ENCODE peak calls at places on chromosomes 6 and 20, in ten cellular contexts. L is right atrium auricular region; Q is fibroblast of lung; V is PC-3; X is AG04450; C is adrenal gland; Y is BE2C; W is epithelial cell of esophagus; K is naive thymus-derived CD4-positive, alpha-beta T cell; A is neuronal stem cell. E is an unnamed sample.

GRCh38 chr6:15504581-15505350 is 158.1 kb downstream of the DTNBP1 start:
- DNase-seq in X (peak), Q (peak), A (no peak), V (peak), K (no peak), W (peak), Y (peak), L (peak), C (peak), E (no peak)

GRCh38 chr6:157493576-157493975 is 112.6 kb downstream of the ZDHHC14 start:
- DNase-seq in Y (no peak), C (no peak), X (no peak), K (no peak), V (no peak), L (no peak), W (no peak), Q (no peak), A (no peak), E (no peak)

GRCh38 chr6:96156425-96156824 is 140.7 kb downstream of the FUT9 start:
- DNase-seq in X (no peak), L (no peak), K (no peak), Y (no peak), V (no peak), C (no peak), W (no peak), Q (no peak), A (no peak), E (no peak)

GRCh38 chr6:136288566-136289326 is 900 bp downstream of the BCLAF1 start:
- DNase-seq in A (peak), X (peak), Q (peak), L (peak), W (peak), K (peak), C (peak), V (peak), Y (peak), E (peak)

GRCh38 chr20:13554706-13555105 is 84.0 kb downstream of the TASP1 start:
- DNase-seq in A (no peak), Q (peak), V (peak), W (peak), C (no peak), L (no peak), K (no peak), X (no peak), Y (no peak), E (no peak)

GRCh38 chr6:128519931-128520435 is 416 bp downstream of the PTPRK start:
- DNase-seq in C (no peak), W (peak), V (no peak), Y (no peak), L (peak), X (no peak), K (peak), A (peak), Q (no peak), E (peak)

GRCh38 chr6:53862517-53863457 is 68.0 kb downstream of the LRRC1 start:
- DNase-seq in Y (no peak), C (peak), V (peak), Q (peak), W (peak), X (peak), K (no peak), A (no peak), L (no peak), E (no peak)

GRCh38 chr6:28351493-28351925 is 1.8 kb downstream of the ZKSCAN3 start:
- DNase-seq in L (no peak), K (no peak), C (no peak), Y (no peak), W (no peak), V (no peak), Q (no peak), A (no peak), X (no peak), E (no peak)

GRCh38 chr6:135424385-135424784 is 73.2 kb downstream of the AHI1 start:
- DNase-seq in K (no peak), L (no peak), X (no peak), Q (no peak), Y (no peak), W (no peak), C (no peak), A (no peak), V (no peak), E (no peak)

GRCh38 chr20:63618291-63618980 is 8.5 kb downstream of the GMEB2 start:
- DNase-seq in Q (no peak), K (no peak), L (no peak), Y (peak), V (no peak), A (no peak), W (no peak), C (no peak), X (no peak), E (no peak)

GRCh38 chr6:117513174-117513573 is 30.7 kb downstream of the DCBLD1 start:
- DNase-seq in V (no peak), A (peak), L (no peak), C (no peak), Y (no peak), Q (no peak), X (no peak), K (no peak), W (no peak), E (no peak)

GRCh38 chr6:2381872-2382661 is 136.7 kb upstream of the GMDS start:
- DNase-seq in K (no peak), A (no peak), Q (no peak), W (no peak), X (no peak), Y (no peak), V (no peak), C (no peak), L (no peak), E (no peak)

GRCh38 chr20:37161830-37162549 is 17.1 kb upstream of the RPN2 start:
- DNase-seq in W (no peak), X (no peak), K (no peak), L (no peak), A (no peak), C (no peak), Q (no peak), V (no peak), Y (no peak), E (no peak)

GRCh38 chr6:136550045-136550329 is 235 bp downstream of the MAP7 start:
- DNase-seq in Y (peak), L (no peak), A (no peak), Q (no peak), V (no peak), C (no peak), X (no peak), K (no peak), W (no peak), E (no peak)

GRCh38 chr6:138645976-138646640 is 127.5 kb upstream of the CCDC28A start:
- DNase-seq in Q (no peak), X (no peak), W (no peak), Y (no peak), V (no peak), K (no peak), L (no peak), A (no peak), C (no peak), E (no peak)

GRCh38 chr6:61886608-61887259 is 399.3 kb downstream of the KHDRBS2 start:
- DNase-seq in C (no peak), K (no peak), Y (no peak), V (peak), Q (no peak), L (no peak), A (no peak), X (no peak), W (peak), E (no peak)

GRCh38 chr20:59737073-59737691 is 132.8 kb downstream of the PHACTR3 start:
- DNase-seq in C (no peak), V (no peak), L (no peak), A (no peak), X (no peak), Y (no peak), K (no peak), W (no peak), Q (no peak), E (no peak)

DNA sequence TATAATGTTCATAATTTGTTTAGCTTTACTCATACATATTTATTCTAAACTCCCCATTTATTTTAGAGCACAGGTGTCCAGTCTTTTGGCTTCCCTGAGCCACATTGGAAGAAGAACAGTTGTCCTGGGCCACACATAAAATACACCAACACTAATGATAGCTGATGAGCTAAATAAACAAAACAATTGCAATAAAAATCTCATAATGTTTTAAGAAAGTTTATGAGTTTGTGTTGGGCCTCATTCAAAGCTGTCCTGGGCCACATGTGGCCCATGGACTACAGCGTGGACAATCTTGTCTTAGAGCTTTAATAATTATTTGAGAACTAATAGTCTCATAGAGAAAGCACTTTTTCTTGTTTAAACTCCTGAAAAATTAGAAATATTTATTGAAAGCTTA is 131.3 kb downstream of the MYO6 start:
- DNase-seq in W (no peak), K (no peak), X (no peak), Q (no peak), L (no peak), Y (no peak), C (no peak), V (no peak), A (no peak), E (no peak)
- H3K4me3 ChIP-seq in W (no peak), K (no peak), X (no peak), Q (no peak), L (no peak), Y (no peak), C (no peak), V (no peak), A (no peak), E (no peak)

DNA sequence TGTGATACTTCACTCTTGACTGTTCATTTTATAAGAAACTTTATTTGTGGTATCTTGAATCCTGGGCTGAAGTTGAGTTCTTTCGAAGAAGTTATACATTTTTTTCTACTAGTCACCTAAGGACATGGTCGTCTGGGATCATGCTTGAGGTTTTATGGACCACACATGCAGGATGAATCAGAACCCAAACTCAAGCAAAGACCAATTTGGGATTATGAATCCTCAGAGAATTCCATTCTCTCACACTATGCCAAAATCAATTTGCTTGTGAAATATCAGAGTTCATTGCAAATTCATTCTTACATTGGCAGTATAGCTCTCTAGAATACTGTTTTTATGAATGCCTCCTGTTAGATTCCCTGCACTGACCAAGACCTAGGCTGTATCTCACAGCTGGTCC is 114.3 kb upstream of the HDAC2 start:
- DNase-seq in Q (peak), Y (no peak), L (no peak), V (no peak), K (no peak), W (no peak), X (no peak), A (no peak), C (no peak), E (no peak)
- H3K4me3 ChIP-seq in Q (no peak), Y (no peak), L (no peak), V (no peak), K (no peak), W (no peak), X (no peak), A (no peak), C (no peak), E (no peak)

GRCh38 chr20:10558635-10559187 is 115.1 kb downstream of the JAG1 start:
- DNase-seq in C (no peak), X (peak), W (peak), L (no peak), V (peak), A (no peak), K (no peak), Y (no peak), Q (peak), E (no peak)
- H3K4me3 ChIP-seq in C (no peak), X (no peak), W (no peak), L (no peak), V (peak), A (no peak), K (no peak), Y (no peak), Q (no peak), E (peak)

GRCh38 chr20:6053776-6054688 is at the start of gene LRRN4:
- DNase-seq in A (no peak), Y (no peak), W (peak), V (peak), L (no peak), Q (no peak), K (no peak), X (no peak), C (no peak), E (no peak)

GRCh38 chr20:6055161-6055783 is 1.4 kb upstream of the LRRN4 start:
- DNase-seq in Y (peak), W (no peak), L (no peak), A (no peak), K (no peak), X (no peak), C (no peak), Q (no peak), V (no peak), E (no peak)

GRCh38 chr20:6053064-6053775 is 640 bp downstream of the LRRN4 start:
- DNase-seq in V (no peak), Q (no peak), X (no peak), W (no peak), C (no peak), Y (no peak), A (no peak), L (no peak), K (no peak), E (no peak)

GRCh38 chr20:6048391-6048790 is 5.5 kb downstream of the LRRN4 start:
- DNase-seq in C (no peak), Y (no peak), V (no peak), L (no peak), W (no peak), Q (no peak), X (no peak), A (no peak), K (no peak), E (no peak)

DNA sequence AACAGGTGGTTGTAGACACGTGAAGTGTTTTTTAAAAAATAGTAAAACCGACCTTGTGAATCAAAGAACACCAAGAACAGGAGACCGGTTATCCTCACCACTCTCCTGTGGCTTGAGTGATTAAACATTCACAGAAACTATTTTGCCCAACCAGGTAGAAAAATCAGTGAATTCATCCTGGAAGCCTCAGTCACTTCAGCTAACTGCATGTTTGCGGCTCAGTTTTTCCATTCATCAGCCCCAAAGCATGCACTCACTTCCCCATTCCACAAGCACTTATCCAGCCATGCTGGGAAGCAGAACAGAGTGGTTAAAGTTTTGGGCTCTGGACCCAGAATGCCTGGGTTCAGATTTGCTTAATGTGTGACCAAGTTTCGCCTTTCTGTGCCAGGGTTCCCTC is 2.4 kb downstream of the LRRN4 start:
- DNase-seq in C (no peak), Y (no peak), X (peak), V (peak), Q (peak), K (no peak), A (no peak), L (no peak), W (peak), E (no peak)
- H3K4me3 ChIP-seq in C (no peak), Y (no peak), X (peak), V (no peak), Q (peak), K (no peak), A (no peak), L (peak), W (no peak), E (peak)

GRCh38 chr6:108735991-108736345 is 112.3 kb upstream of the ARMC2 start:
- DNase-seq in A (no peak), Y (no peak), L (no peak), K (no peak), V (no peak), Q (no peak), X (no peak), W (no peak), C (no peak), E (peak)
- H3K4me3 ChIP-seq in A (no peak), Y (no peak), L (no peak), K (no peak), V (no peak), Q (no peak), X (no peak), W (no peak), C (no peak), E (no peak)

E was measured in coronary artery.